ENCODE peak calls at places on chromosomes 1 and 21, in six cellular contexts. D is IMR-90, S is tibial artery, K is lower lobe of right lung, R is A549, G is mucosa of descending colon. Y is an unnamed sample. For H3K4me1, the result is how much of the 10 kb centered on the place peaks cover.

GRCh38 chr1:243343970-243344749 is 88.3 kb downstream of the SDCCAG8 start:
- DNase-seq in D (peak), S (no peak), K (no peak), R (peak), G (peak), Y (peak)

GRCh38 chr1:106924360-106924759 is 132.1 kb upstream of the PRMT6 start:
- DNase-seq in D (peak), S (no peak), K (no peak), R (no peak), G (no peak), Y (no peak)

GRCh38 chr1:37479255-37480124 is 5.1 kb downstream of the ZC3H12A start:
- DNase-seq in D (peak), S (peak), K (peak), R (peak), G (peak), Y (peak)

GRCh38 chr1:209875510-209875909 is 47.7 kb downstream of the UTP25 start:
- DNase-seq in D (peak), S (no peak), K (no peak), R (peak), G (peak), Y (peak)

GRCh38 chr1:57707631-57708030 is 283.8 kb upstream of the DAB1 start:
- DNase-seq in D (no peak), S (no peak), K (no peak), R (no peak), G (no peak), Y (no peak)

GRCh38 chr1:182340233-182341058 is 51.1 kb downstream of the GLUL start:
- DNase-seq in D (no peak), S (no peak), K (no peak), R (no peak), G (no peak), Y (no peak)

GRCh38 chr21:42381347-42381984 is 14.4 kb downstream of the TMPRSS3 start:
- DNase-seq in D (peak), S (no peak), K (peak), R (peak), G (peak), Y (peak)

GRCh38 chr1:62953643-62954042 is 169.7 kb downstream of the ATG4C start:
- DNase-seq in D (no peak), S (no peak), K (no peak), R (no peak), G (no peak), Y (no peak)

GRCh38 chr1:198741744-198742143 is 102.9 kb downstream of the PTPRC start:
- DNase-seq in D (peak), S (no peak), K (no peak), R (no peak), G (no peak), Y (no peak)

GRCh38 chr21:35350965-35351364 is 301.9 kb upstream of the RUNX1 start:
- DNase-seq in D (peak), S (no peak), K (no peak), R (no peak), G (no peak), Y (no peak)

GRCh38 chr1:156571261-156571958 is 955 bp downstream of the IQGAP3 start:
- DNase-seq in D (peak), S (no peak), K (no peak), R (peak), G (peak), Y (no peak)

GRCh38 chr1:46491500-46492268 is 2.0 kb downstream of the DMBX1 start:
- DNase-seq in D (no peak), S (no peak), K (no peak), R (no peak), G (no peak), Y (no peak)

GRCh38 chr1:46490603-46491499 is 1.2 kb downstream of the DMBX1 start:
- DNase-seq in D (no peak), S (no peak), K (no peak), R (no peak), G (no peak), Y (no peak)

GRCh38 chr1:46492871-46493270 is 3.2 kb downstream of the DMBX1 start:
- DNase-seq in D (no peak), S (no peak), K (no peak), R (no peak), G (no peak), Y (no peak)

GRCh38 chr1:46493316-46494032 is 3.8 kb downstream of the DMBX1 start:
- DNase-seq in D (no peak), S (no peak), K (no peak), R (no peak), G (no peak), Y (no peak)

DNA sequence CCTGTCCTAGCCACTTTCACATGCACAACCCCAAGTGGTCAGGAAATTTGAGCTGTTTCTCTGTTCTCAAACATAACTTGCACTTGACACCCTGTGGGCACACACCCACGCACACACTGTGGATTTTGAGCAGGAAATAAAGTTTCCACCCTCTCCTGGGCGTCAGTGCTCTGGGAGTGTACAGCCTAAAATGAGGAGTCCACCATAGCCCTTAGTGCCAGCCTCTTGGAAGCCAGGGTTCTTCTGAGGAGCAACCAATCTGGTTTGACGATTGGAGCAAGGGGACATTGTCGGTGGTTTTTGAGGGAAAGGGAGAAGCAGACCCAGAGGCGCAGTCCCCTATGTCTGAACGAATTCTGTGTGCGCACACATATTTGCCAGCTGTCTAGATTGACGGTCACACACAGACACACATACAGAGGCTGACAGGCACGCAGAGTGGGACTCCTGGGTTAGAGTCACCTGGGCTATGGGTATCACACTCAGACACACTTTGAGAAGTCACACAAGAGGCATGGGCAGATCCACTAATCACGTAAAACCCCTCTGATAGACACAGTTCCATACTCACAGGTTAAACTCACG is 2.7 kb downstream of the DMBX1 start:
- DNase-seq in D (no peak), S (no peak), K (no peak), R (no peak), G (no peak), Y (no peak)
- H3K4me1 ChIP-seq in D (under half), S (under half), K (under half), R (under half), G (under half), Y (under half)

GRCh38 chr1:159920202-159920601 is 5.1 kb downstream of the TAGLN2 start:
- DNase-seq in D (no peak), S (no peak), K (no peak), R (no peak), G (no peak), Y (no peak)
- H3K4me1 ChIP-seq in D (under half), S (under half), K (half or more), R (half or more), G (under half), Y (half or more)

GRCh38 chr1:162019006-162019405 is 4.7 kb downstream of the OLFML2B start:
- DNase-seq in D (peak), S (no peak), K (no peak), R (no peak), G (no peak), Y (no peak)
- H3K4me1 ChIP-seq in D (under half), S (under half), K (under half), R (under half), G (under half), Y (under half)

DNA sequence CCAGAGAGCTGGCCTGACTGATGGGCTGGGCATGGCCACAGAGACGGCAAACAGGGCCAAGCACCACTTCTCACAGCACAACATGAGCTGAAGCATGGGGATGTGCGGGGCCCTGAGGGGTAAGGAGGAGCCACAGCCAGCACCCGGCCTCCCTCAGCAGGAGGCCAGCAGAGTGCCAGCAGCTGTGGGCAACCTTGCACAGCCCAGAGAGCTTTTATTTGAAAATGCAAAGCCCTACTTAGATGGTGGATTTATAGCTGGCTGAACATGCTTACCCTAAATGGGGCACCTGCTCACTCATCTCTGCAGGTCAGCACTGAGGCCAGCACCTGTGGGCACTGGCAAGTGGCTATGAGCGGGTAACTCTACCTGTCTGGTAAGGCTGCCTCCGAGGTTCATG is 44.1 kb downstream of the SLC66A1 start:
- DNase-seq in D (no peak), S (no peak), K (no peak), R (no peak), G (no peak), Y (no peak)
- H3K4me1 ChIP-seq in D (under half), S (under half), K (under half), R (under half), G (under half), Y (under half)

GRCh38 chr1:26694597-26695416 is 1.0 kb upstream of the ARID1A start:
- DNase-seq in D (no peak), S (no peak), K (no peak), R (no peak), G (no peak), Y (no peak)
- H3K4me1 ChIP-seq in D (under half), S (under half), K (half or more), R (under half), G (under half), Y (under half)

DNA sequence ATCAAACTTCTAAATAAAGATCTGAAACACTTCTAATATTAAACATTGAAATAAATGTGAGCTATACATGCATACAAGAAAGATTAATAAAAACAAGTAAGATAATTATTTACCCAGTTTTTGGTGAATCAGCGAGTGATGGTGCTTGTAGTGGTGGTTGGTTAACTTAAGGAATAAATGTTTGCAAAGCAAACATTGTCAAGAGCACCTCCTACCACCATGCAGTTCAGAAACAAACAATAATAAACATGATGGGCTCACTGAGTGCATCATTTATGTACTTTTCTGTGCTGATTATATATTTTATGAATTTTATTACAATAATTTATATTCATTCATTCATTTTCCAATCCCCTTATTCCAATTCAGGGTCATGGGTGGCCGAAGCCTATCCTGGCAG is 57.7 kb downstream of the ZMYM4 start:
- DNase-seq in D (no peak), S (no peak), K (no peak), R (no peak), G (no peak), Y (no peak)
- H3K4me1 ChIP-seq in D (under half), S (under half), K (under half), R (under half), G (under half), Y (under half)

Y was measured in Caco-2.